ENCODE peak calls at places on chromosome 1, in four cellular contexts. One of them, this sample, is unnamed.

GRCh38 chr1:100414693-100415092 is 62.4 kb downstream of the CDC14A start:
- DNase-seq in SW480: no peak
- DNase-seq in hepatocyte: no peak
- DNase-seq in AML-193: peak
- DNase-seq in this sample: no peak

GRCh38 chr1:13788795-13789194 is 88.8 kb downstream of the PRDM2 start:
- DNase-seq in hepatocyte: no peak
- DNase-seq in AML-193: no peak
- DNase-seq in SW480: no peak
- DNase-seq in this sample: no peak

GRCh38 chr1:52142220-52143153 is 598 bp downstream of the ZFYVE9 start:
- DNase-seq in AML-193: no peak
- DNase-seq in hepatocyte: peak
- DNase-seq in SW480: peak
- DNase-seq in this sample: peak

GRCh38 chr1:33099290-33100118 is 18.6 kb downstream of the AZIN2 start:
- DNase-seq in hepatocyte: peak
- DNase-seq in SW480: peak
- DNase-seq in AML-193: peak
- DNase-seq in this sample: no peak

GRCh38 chr1:180560868-180561600 is 2.3 kb downstream of the OVAAL start:
- DNase-seq in SW480: no peak
- DNase-seq in AML-193: no peak
- DNase-seq in hepatocyte: no peak
- DNase-seq in this sample: no peak

GRCh38 chr1:32533792-32534327 is 5.4 kb upstream of the ZBTB8A start:
- DNase-seq in hepatocyte: no peak
- DNase-seq in AML-193: no peak
- DNase-seq in SW480: no peak
- DNase-seq in this sample: no peak

GRCh38 chr1:8217011-8217711 is 100.8 kb upstream of the SLC45A1 start:
- DNase-seq in SW480: no peak
- DNase-seq in AML-193: no peak
- DNase-seq in hepatocyte: peak
- DNase-seq in this sample: no peak

GRCh38 chr1:29332204-29332603 is 95.9 kb downstream of the PTPRU start:
- DNase-seq in hepatocyte: peak
- DNase-seq in SW480: peak
- DNase-seq in AML-193: peak
- DNase-seq in this sample: no peak

GRCh38 chr1:234771642-234772344 is 161.8 kb upstream of the IRF2BP2 start:
- DNase-seq in hepatocyte: peak
- DNase-seq in SW480: no peak
- DNase-seq in AML-193: no peak
- DNase-seq in this sample: no peak

GRCh38 chr1:101971309-101971708 is 25.4 kb downstream of the OLFM3 start:
- DNase-seq in AML-193: no peak
- DNase-seq in SW480: no peak
- DNase-seq in hepatocyte: peak
- DNase-seq in this sample: no peak

GRCh38 chr1:25556791-25557476 is 13.5 kb downstream of the LDLRAP1 start:
- DNase-seq in AML-193: peak
- DNase-seq in hepatocyte: no peak
- DNase-seq in SW480: peak
- DNase-seq in this sample: no peak

GRCh38 chr1:55447488-55447887 is 232.3 kb upstream of the USP24 start:
- DNase-seq in AML-193: no peak
- DNase-seq in hepatocyte: peak
- DNase-seq in SW480: no peak
- DNase-seq in this sample: no peak

GRCh38 chr1:211741799-211742198 is 66.4 kb upstream of the NEK2 start:
- DNase-seq in hepatocyte: no peak
- DNase-seq in SW480: no peak
- DNase-seq in AML-193: no peak
- DNase-seq in this sample: no peak

This sample was measured in midbrain.